ENCODE peak calls at places on chromosomes 4 and X, in five cellular contexts. C, G, U, Q and J are unnamed samples. For H3K36me3, the result is how much of the 10 kb centered on the place peaks cover.

GRCh38 chrX:45718676-45719075 is 518.0 kb upstream of the DIPK2B start:
- DNase-seq in C (no peak), Q (no peak), U (no peak), G (no peak), J (no peak)

GRCh38 chr4:176044589-176044951 is 21.1 kb upstream of the WDR17 start:
- DNase-seq in G (no peak), U (no peak), Q (no peak), C (no peak), J (no peak)

GRCh38 chr4:52655505-52655904 is 3.6 kb downstream of the USP46 start:
- DNase-seq in U (no peak), G (no peak), Q (no peak), C (no peak), J (no peak)

GRCh38 chrX:49273181-49273727 is 3.7 kb downstream of the PPP1R3F start:
- DNase-seq in C (no peak), Q (no peak), U (peak), G (no peak), J (no peak)

GRCh38 chr4:16031554-16032381 is 52.1 kb downstream of the PROM1 start:
- DNase-seq in Q (no peak), C (no peak), U (no peak), G (no peak), J (no peak)

GRCh38 chrX:1507511-1508463 is 29.2 kb downstream of the P2RY8 start:
- DNase-seq in U (peak), C (no peak), Q (no peak), G (peak), J (no peak)

GRCh38 chr4:53461244-53461643 is 83.8 kb downstream of the FIP1L1 start:
- DNase-seq in G (no peak), Q (no peak), C (no peak), U (no peak), J (no peak)

GRCh38 chr4:52665592-52665991 is 6.5 kb upstream of the USP46 start:
- DNase-seq in U (no peak), C (no peak), G (no peak), Q (no peak), J (no peak)

GRCh38 chr4:108533245-108533844 is 87.0 kb upstream of the RPL34 start:
- DNase-seq in Q (no peak), C (peak), G (no peak), U (no peak), J (no peak)

GRCh38 chr4:173357939-173358338 is 12.8 kb upstream of the SAP30 start:
- DNase-seq in G (no peak), Q (no peak), U (no peak), C (no peak), J (no peak)

GRCh38 chr4:168708108-168708507 is 211.3 kb downstream of the PALLD start:
- DNase-seq in U (no peak), C (no peak), G (no peak), Q (no peak), J (peak)

GRCh38 chrX:83416273-83416672 is 91.8 kb upstream of the POU3F4 start:
- DNase-seq in U (no peak), Q (no peak), C (no peak), G (no peak), J (no peak)

GRCh38 chrX:829145-829544 is 198.6 kb downstream of the SHOX start:
- DNase-seq in Q (no peak), G (no peak), U (no peak), C (no peak), J (no peak)

GRCh38 chr4:145623831-145624230 is 4.6 kb downstream of the MMAA start:
- DNase-seq in U (no peak), G (no peak), Q (no peak), C (peak), J (no peak)

GRCh38 chr4:86834901-86835300 is 14.3 kb downstream of the SLC10A6 start:
- DNase-seq in C (peak), G (no peak), U (no peak), Q (no peak), J (no peak)

GRCh38 chr4:85867281-85867680 is 392.3 kb downstream of the ARHGAP24 start:
- DNase-seq in U (no peak), C (no peak), Q (no peak), G (no peak), J (no peak)

GRCh38 chr4:108415389-108415788 is 205.0 kb upstream of the RPL34 start:
- DNase-seq in Q (no peak), U (no peak), G (no peak), C (no peak), J (no peak)

GRCh38 chr4:100682477-100683218 is 164.8 kb upstream of the EMCN start:
- DNase-seq in U (peak), C (no peak), Q (no peak), G (no peak), J (no peak)

GRCh38 chrX:1442724-1443367 is 9.9 kb downstream of the ASMTL start:
- DNase-seq in U (peak), Q (no peak), C (no peak), G (peak), J (no peak)

GRCh38 chr4:185005209-185005819 is 13.0 kb upstream of the HELT start:
- DNase-seq in Q (peak), G (peak), U (peak), C (peak), J (peak)

GRCh38 chr4:105679186-105679585 is 29.3 kb downstream of the INTS12 start:
- DNase-seq in U (no peak), Q (no peak), G (no peak), C (no peak), J (no peak)

GRCh38 chr4:185213829-185214228 is 4.4 kb downstream of the SNX25 start:
- DNase-seq in Q (no peak), G (no peak), U (no peak), C (no peak), J (no peak)

GRCh38 chrX:112849010-112849409 is 8.4 kb upstream of the AMOT start:
- DNase-seq in G (no peak), Q (no peak), C (no peak), U (no peak), J (no peak)

GRCh38 chr4:147103403-147103946 is 157.8 kb upstream of the TTC29 start:
- DNase-seq in U (no peak), G (peak), C (peak), Q (no peak), J (no peak)

GRCh38 chr4:150007512-150007911 is 70.7 kb upstream of the DCLK2 start:
- DNase-seq in Q (no peak), G (no peak), C (peak), U (no peak), J (no peak)

GRCh38 chr4:36494766-36495165 is 213.3 kb downstream of the DTHD1 start:
- DNase-seq in G (no peak), U (no peak), Q (no peak), C (no peak), J (no peak)

GRCh38 chr4:82043081-82043808 is 330.5 kb downstream of the HNRNPD start:
- DNase-seq in G (peak), U (no peak), C (no peak), Q (no peak), J (no peak)

GRCh38 chrX:150476183-150476699 is 92.2 kb upstream of the MTM1 start:
- DNase-seq in U (no peak), G (no peak), Q (no peak), C (no peak), J (no peak)

GRCh38 chr4:67727124-67727850 is 26.3 kb upstream of the UBA6 start:
- DNase-seq in Q (no peak), U (no peak), G (no peak), C (peak), J (peak)

GRCh38 chr4:132710971-132711370 is 438.1 kb upstream of the PCDH10 start:
- DNase-seq in Q (no peak), C (no peak), G (no peak), U (no peak), J (no peak)

GRCh38 chr4:117324851-117325491 is 239.6 kb upstream of the TRAM1L1 start:
- DNase-seq in U (no peak), C (peak), G (no peak), Q (no peak), J (peak)

GRCh38 chrX:45669715-45670360 is 469.2 kb upstream of the DIPK2B start:
- DNase-seq in Q (no peak), U (no peak), G (no peak), C (no peak), J (no peak)

GRCh38 chr4:76993787-76994641 is 44.5 kb downstream of the SEPTIN11 start:
- DNase-seq in C (no peak), U (no peak), G (no peak), Q (no peak), J (no peak)

DNA sequence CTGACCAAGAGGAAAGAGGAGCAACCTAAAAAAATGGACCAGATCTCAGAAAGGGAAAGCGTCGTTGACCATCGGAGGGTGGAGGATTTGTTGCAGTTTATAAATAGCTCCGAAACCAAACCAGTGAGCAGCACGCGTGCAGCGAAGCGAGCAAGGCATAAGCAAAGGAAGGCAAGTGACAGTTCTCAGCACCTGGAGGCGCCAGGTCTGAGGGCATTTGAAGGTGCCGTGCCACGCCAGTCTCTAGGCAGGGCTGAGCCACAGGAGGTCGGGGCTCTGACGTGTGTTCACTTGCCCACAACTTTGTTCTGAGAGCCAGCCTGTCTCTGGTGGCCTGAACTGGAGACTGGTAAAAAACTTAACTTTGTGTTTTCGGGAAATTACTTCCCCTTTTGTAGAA is 59.7 kb downstream of the TNIP2 start:
- DNase-seq in G (no peak), Q (no peak), C (no peak), U (peak), J (no peak)
- H3K36me3 ChIP-seq in G (half or more), Q (half or more), C (half or more), U (half or more), J (half or more)

GRCh38 chrX:12820737-12821136 is 29.5 kb downstream of the PRPS2 start:
- DNase-seq in U (no peak), Q (no peak), G (no peak), C (no peak), J (no peak)
- H3K36me3 ChIP-seq in U (half or more), Q (under half), G (under half), C (under half), J (under half)

GRCh38 chr4:74964311-74964710 is 31.4 kb downstream of the PARM1 start:
- DNase-seq in U (no peak), C (no peak), G (no peak), Q (no peak), J (no peak)
- H3K36me3 ChIP-seq in U (under half), C (under half), G (under half), Q (under half), J (under half)

GRCh38 chr4:41038304-41038703 is 176.0 kb downstream of the APBB2 start:
- DNase-seq in U (no peak), G (no peak), C (no peak), Q (no peak), J (no peak)

GRCh38 chr4:41044791-41045190 is 169.6 kb downstream of the APBB2 start:
- DNase-seq in C (no peak), G (no peak), Q (no peak), U (no peak), J (no peak)

GRCh38 chr4:41039312-41039711 is 175.0 kb downstream of the APBB2 start:
- DNase-seq in U (no peak), Q (no peak), G (no peak), C (no peak), J (no peak)

GRCh38 chr4:41044165-41044564 is 170.2 kb downstream of the APBB2 start:
- DNase-seq in Q (no peak), U (no peak), C (no peak), G (no peak), J (no peak)

GRCh38 chr4:41041541-41041940 is 172.8 kb downstream of the APBB2 start:
- DNase-seq in G (no peak), U (no peak), Q (no peak), C (no peak), J (no peak)
- H3K36me3 ChIP-seq in G (under half), U (under half), Q (under half), C (under half), J (under half)

DNA sequence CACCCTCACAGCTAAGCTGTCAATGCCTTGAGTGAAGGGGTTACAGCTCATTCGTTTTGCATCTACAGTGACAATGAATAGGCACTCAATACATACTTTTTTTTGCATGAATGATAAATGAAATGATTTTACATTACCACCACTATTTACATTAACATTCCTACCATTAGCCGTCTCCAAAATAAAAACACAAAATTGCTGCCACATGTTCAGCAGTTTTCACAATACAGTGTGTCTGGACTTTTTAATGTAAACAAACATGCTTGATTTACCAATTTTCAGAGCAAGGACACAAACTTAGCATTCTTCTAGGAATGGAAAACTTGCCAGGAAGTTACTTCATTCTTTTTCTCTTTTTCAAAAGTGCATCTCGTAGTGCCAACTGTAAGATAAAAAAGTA is 9.6 kb upstream of the NAAA start:
- DNase-seq in G (no peak), C (no peak), Q (no peak), U (no peak), J (no peak)
- H3K36me3 ChIP-seq in G (under half), C (half or more), Q (half or more), U (half or more), J (under half)

DNA sequence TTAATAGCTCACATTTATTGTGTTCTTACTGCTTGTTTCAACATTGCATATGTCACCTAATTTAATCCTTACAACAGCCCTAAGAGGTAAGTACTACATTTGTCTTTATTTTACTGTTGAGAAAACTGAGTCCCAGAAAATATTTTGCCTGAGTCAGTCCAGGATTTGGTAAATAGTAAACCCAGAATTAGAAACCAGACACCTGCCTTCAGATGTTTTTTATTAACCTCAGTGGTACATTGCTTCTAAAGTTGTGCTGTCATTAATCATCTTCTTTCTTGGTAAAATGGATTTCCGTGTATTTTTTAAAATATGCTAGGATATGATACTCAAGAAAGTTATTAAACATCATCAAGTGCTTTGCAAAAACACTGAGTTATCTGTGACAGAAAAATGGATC is 31.4 kb downstream of the USP53 start:
- DNase-seq in G (no peak), U (no peak), C (no peak), Q (no peak), J (no peak)
- H3K36me3 ChIP-seq in G (under half), U (under half), C (under half), Q (under half), J (under half)

GRCh38 chr4:20724915-20725314 is 24.7 kb downstream of the PACRGL start:
- DNase-seq in C (no peak), U (no peak), Q (no peak), G (no peak), J (no peak)

GRCh38 chr4:20723019-20723418 is 22.8 kb downstream of the PACRGL start:
- DNase-seq in Q (no peak), C (peak), G (no peak), U (no peak), J (no peak)

GRCh38 chr4:20723463-20723862 is 23.2 kb downstream of the PACRGL start:
- DNase-seq in Q (no peak), U (no peak), G (no peak), C (no peak), J (no peak)
- H3K36me3 ChIP-seq in Q (half or more), U (half or more), G (under half), C (under half), J (under half)

DNA sequence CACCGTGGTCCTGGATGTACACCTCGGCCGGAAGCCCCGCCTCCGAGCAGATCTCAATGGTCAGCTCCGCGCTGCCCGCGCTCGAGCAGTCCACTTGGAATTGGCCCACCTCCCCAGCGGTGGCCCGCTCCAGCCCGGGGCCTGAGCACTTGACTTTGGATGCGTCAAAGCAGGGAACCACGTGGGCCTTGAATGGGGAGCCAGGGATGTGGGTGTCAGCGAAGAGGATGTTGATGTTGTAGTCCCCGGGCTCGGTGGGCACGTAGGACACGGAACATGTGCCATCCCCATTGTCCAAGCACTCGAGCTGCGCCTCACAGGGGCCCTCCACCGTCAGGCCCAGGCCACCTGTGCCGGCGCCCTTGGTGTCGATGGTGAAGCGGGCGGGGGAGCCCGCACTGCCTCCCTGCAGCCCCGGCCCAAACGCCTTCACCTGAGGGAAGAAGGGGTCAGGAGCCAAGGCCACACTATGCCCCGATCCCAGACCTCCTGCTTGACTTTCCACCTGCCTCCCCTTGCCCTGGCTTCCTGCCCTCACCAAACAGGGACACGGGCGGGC is 14.2 kb downstream of the FLNA start:
- DNase-seq in Q (no peak), U (no peak), G (no peak), C (no peak), J (no peak)
- H3K36me3 ChIP-seq in Q (half or more), U (half or more), G (half or more), C (half or more), J (under half)